ENCODE peak calls at places on chromosomes 4 and X, in five cellular contexts. H is HL-60, V is GM23338, N is SK-N-SH, X is HCT116. W is an unnamed sample.
A peak's percentile ranks its signal among the peaks of the same experiment; 100 is the strongest.

GRCh38 chrX:95903490-95903889 is 781.2 kb upstream of the DIAPH2 start:
- DNase-seq in H (no peak), V (peak; percentile 50), N (no peak), X (no peak), W (no peak)

GRCh38 chr4:120865985-120866384 is 56.5 kb downstream of the PRDM5 start:
- DNase-seq in H (no peak), V (peak; percentile 56), N (no peak), X (no peak), W (no peak)

GRCh38 chr4:54802336-54802735 is 144.6 kb downstream of the KIT start:
- DNase-seq in H (no peak), V (no peak), N (no peak), X (no peak), W (no peak)

GRCh38 chr4:64682481-64682880 is 273.2 kb upstream of the TECRL start:
- DNase-seq in H (no peak), V (no peak), N (no peak), X (no peak), W (no peak)

GRCh38 chrX:136647969-136648368 is at the start of gene CD40LG:
- DNase-seq in H (no peak), V (no peak), N (no peak), X (no peak), W (no peak)

GRCh38 chr4:155807021-155807420 is 48.2 kb downstream of the GUCY1B1 start:
- DNase-seq in H (no peak), V (no peak), N (no peak), X (no peak), W (no peak)

GRCh38 chrX:136021160-136021559 is 35.9 kb downstream of the SLC9A6 start:
- DNase-seq in H (no peak), V (no peak), N (no peak), X (no peak), W (no peak)

GRCh38 chrX:20112022-20112421 is 4.7 kb downstream of the MAP7D2 start:
- DNase-seq in H (no peak), V (no peak), N (no peak), X (no peak), W (no peak)

GRCh38 chrX:30690330-30690729 is 37.1 kb downstream of the GK start:
- DNase-seq in H (no peak), V (peak; percentile 11), N (no peak), X (no peak), W (no peak)

GRCh38 chrX:150482537-150483217 is 85.7 kb upstream of the MTM1 start:
- DNase-seq in H (no peak), V (no peak), N (no peak), X (peak; percentile 51), W (peak; percentile 55)

GRCh38 chr4:185394568-185395254 is 1.0 kb downstream of the LRP2BP start:
- DNase-seq in H (no peak), V (no peak), N (no peak), X (no peak), W (no peak)

GRCh38 chr4:92234393-92235176 is 69.2 kb upstream of the GRID2 start:
- DNase-seq in H (no peak), V (no peak), N (no peak), X (peak; percentile 7), W (peak; percentile 56)
- TF ChIP-seq REST in H (no peak), V (no peak), N (no peak), X (no peak), W (no peak)

GRCh38 chrX:107818900-107819521 is 6.7 kb upstream of the MID2 start:
- DNase-seq in H (no peak), V (peak; percentile 2), N (no peak), X (no peak), W (no peak)
- TF ChIP-seq REST in H (no peak), V (no peak), N (no peak), X (no peak), W (no peak)

DNA sequence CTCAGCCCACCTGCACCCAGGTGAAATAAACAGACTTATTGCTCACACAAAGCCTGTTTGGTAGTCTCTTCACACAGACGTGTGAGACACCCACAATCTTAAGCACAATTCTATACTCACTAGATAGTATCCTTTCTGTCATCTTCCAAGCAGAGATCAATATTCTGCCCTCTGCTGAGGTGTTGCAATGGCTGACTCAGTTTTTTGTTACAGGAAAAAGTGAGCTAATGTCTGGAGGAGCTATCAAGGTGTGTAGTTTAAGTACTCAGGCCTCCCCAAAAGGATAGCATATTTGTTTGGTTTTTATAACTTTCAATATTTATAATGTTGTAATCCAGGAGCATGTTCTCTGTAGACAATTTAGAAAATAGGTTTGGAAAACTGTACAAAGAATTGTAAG is 775.2 kb upstream of the POU3F4 start:
- DNase-seq in H (no peak), V (no peak), N (no peak), X (no peak), W (no peak)
- TF ChIP-seq REST in H (no peak), V (no peak), N (no peak), X (no peak), W (no peak)

GRCh38 chr4:78529569-78530209 is 21.9 kb upstream of the ANXA3 start:
- DNase-seq in H (no peak), V (no peak), N (no peak), X (no peak), W (no peak)
- TF ChIP-seq REST in H (no peak), V (no peak), N (no peak), X (no peak), W (no peak)

GRCh38 chr4:145539677-145540076 is 58.0 kb downstream of the SMAD1 start:
- DNase-seq in H (no peak), V (no peak), N (no peak), X (no peak), W (no peak)

GRCh38 chr4:145544998-145545397 is 63.3 kb downstream of the SMAD1 start:
- DNase-seq in H (no peak), V (no peak), N (no peak), X (no peak), W (no peak)

GRCh38 chr4:145538636-145539035 is 57.0 kb downstream of the SMAD1 start:
- DNase-seq in H (no peak), V (no peak), N (no peak), X (no peak), W (no peak)

GRCh38 chr4:145540235-145540634 is 58.6 kb downstream of the SMAD1 start:
- DNase-seq in H (no peak), V (no peak), N (no peak), X (no peak), W (no peak)

DNA sequence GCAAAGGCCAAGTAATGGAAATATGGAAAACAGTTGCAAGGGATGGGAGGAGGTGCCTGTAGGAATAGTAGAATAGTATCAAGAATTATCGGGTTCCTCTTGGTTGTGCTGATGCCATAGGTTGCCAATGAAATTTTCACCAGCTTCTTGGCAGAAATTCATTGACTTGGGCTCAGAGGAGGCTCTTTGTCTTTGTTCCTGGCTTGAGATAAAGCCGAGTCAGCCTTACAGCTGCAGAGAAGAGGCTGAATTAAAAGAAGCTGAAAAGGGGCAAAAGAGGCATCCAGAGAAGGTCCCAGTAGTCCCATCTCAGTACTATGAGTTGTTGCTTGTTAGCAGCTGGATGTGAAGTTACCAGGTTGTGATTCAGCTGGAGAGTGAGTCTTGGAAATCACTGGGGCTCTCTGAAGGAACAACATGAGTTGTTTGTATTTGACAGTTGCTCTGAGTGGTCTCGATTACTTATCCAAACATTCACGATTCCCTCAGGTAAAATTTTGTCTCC is 59.7 kb downstream of the SMAD1 start:
- DNase-seq in H (no peak), V (no peak), N (no peak), X (no peak), W (no peak)
- TF ChIP-seq REST in H (no peak), V (no peak), N (no peak), X (no peak), W (no peak)

GRCh38 chr4:15479089-15479912 is 9.6 kb downstream of the CC2D2A start:
- DNase-seq in H (no peak), V (peak; percentile 93), N (peak; percentile 74), X (peak; percentile 82), W (peak; percentile 84)
- TF ChIP-seq REST in H (no peak), V (no peak), N (no peak), X (no peak), W (no peak)

GRCh38 chr4:164169591-164169990 is 584.3 kb upstream of the SMIM31 start:
- DNase-seq in H (no peak), V (no peak), N (no peak), X (no peak), W (no peak)
- TF ChIP-seq REST in H (no peak), V (no peak), N (no peak), X (no peak), W (no peak)

GRCh38 chrX:132815643-132816042 is 142.8 kb downstream of the HS6ST2 start:
- DNase-seq in H (no peak), V (no peak), N (no peak), X (no peak), W (no peak)
- TF ChIP-seq REST in H (no peak), V (no peak), N (no peak), X (no peak), W (no peak)